ENCODE peak calls at places on chromosome 2, in seven cellular contexts. One of them, this sample, is unnamed. For H3K4me1, the result is how much of the 10 kb centered on the place peaks cover.

GRCh38 chr2:45653584-45653983 is 2.1 kb downstream of the PRKCE start:
- DNase-seq in foreskin keratinocyte: no peak
- DNase-seq in ovary: no peak
- DNase-seq in MM.1S: no peak
- DNase-seq in left lung: no peak
- DNase-seq in NT2/D1: no peak
- DNase-seq in heart left ventricle: no peak
- DNase-seq in this sample: no peak

GRCh38 chr2:198517961-198518360 is 713.6 kb downstream of the PLCL1 start:
- DNase-seq in foreskin keratinocyte: peak
- DNase-seq in ovary: no peak
- DNase-seq in MM.1S: no peak
- DNase-seq in left lung: no peak
- DNase-seq in NT2/D1: no peak
- DNase-seq in heart left ventricle: no peak
- DNase-seq in this sample: no peak

GRCh38 chr2:62281661-62282060 is 85.7 kb downstream of the B3GNT2 start:
- DNase-seq in foreskin keratinocyte: no peak
- DNase-seq in ovary: no peak
- DNase-seq in MM.1S: no peak
- DNase-seq in left lung: no peak
- DNase-seq in NT2/D1: no peak
- DNase-seq in heart left ventricle: no peak
- DNase-seq in this sample: no peak

GRCh38 chr2:108325756-108326155 is 37.1 kb downstream of the SULT1C2 start:
- DNase-seq in foreskin keratinocyte: peak
- DNase-seq in ovary: no peak
- DNase-seq in MM.1S: no peak
- DNase-seq in left lung: no peak
- DNase-seq in NT2/D1: no peak
- DNase-seq in heart left ventricle: no peak
- DNase-seq in this sample: no peak

GRCh38 chr2:102826904-102827303 is 65.1 kb downstream of the TMEM182 start:
- DNase-seq in foreskin keratinocyte: no peak
- DNase-seq in ovary: no peak
- DNase-seq in MM.1S: no peak
- DNase-seq in left lung: no peak
- DNase-seq in NT2/D1: no peak
- DNase-seq in heart left ventricle: peak
- DNase-seq in this sample: no peak

GRCh38 chr2:42199002-42199401 is 29.8 kb downstream of the EML4 start:
- DNase-seq in foreskin keratinocyte: no peak
- DNase-seq in ovary: no peak
- DNase-seq in MM.1S: no peak
- DNase-seq in left lung: no peak
- DNase-seq in NT2/D1: no peak
- DNase-seq in heart left ventricle: no peak
- DNase-seq in this sample: no peak

GRCh38 chr2:106161938-106162814 is 31.9 kb downstream of the UXS1 start:
- DNase-seq in foreskin keratinocyte: peak
- DNase-seq in ovary: no peak
- DNase-seq in MM.1S: no peak
- DNase-seq in left lung: peak
- DNase-seq in NT2/D1: no peak
- DNase-seq in heart left ventricle: no peak
- DNase-seq in this sample: no peak

GRCh38 chr2:239112127-239112774 is 264.4 kb downstream of the TWIST2 start:
- DNase-seq in foreskin keratinocyte: no peak
- DNase-seq in ovary: no peak
- DNase-seq in MM.1S: no peak
- DNase-seq in left lung: no peak
- DNase-seq in NT2/D1: no peak
- DNase-seq in heart left ventricle: no peak
- DNase-seq in this sample: no peak

GRCh38 chr2:109523121-109523520 is 90.6 kb downstream of the SEPTIN10 start:
- DNase-seq in foreskin keratinocyte: no peak
- DNase-seq in ovary: no peak
- DNase-seq in MM.1S: no peak
- DNase-seq in left lung: no peak
- DNase-seq in NT2/D1: no peak
- DNase-seq in heart left ventricle: no peak
- DNase-seq in this sample: no peak

GRCh38 chr2:3282056-3282998 is 95.3 kb downstream of the EIPR1 start:
- DNase-seq in foreskin keratinocyte: no peak
- DNase-seq in ovary: no peak
- DNase-seq in MM.1S: no peak
- DNase-seq in left lung: no peak
- DNase-seq in NT2/D1: no peak
- DNase-seq in heart left ventricle: peak
- DNase-seq in this sample: no peak

GRCh38 chr2:80153151-80153550 is 151.4 kb downstream of the LRRTM1 start:
- DNase-seq in foreskin keratinocyte: no peak
- DNase-seq in ovary: no peak
- DNase-seq in MM.1S: no peak
- DNase-seq in left lung: no peak
- DNase-seq in NT2/D1: no peak
- DNase-seq in heart left ventricle: no peak
- DNase-seq in this sample: no peak

GRCh38 chr2:227450921-227451654 is 20.9 kb upstream of the AGFG1 start:
- DNase-seq in foreskin keratinocyte: no peak
- DNase-seq in ovary: no peak
- DNase-seq in MM.1S: no peak
- DNase-seq in left lung: no peak
- DNase-seq in NT2/D1: no peak
- DNase-seq in heart left ventricle: no peak
- DNase-seq in this sample: no peak

GRCh38 chr2:232013701-232014353 is 52.3 kb downstream of the DIS3L2 start:
- DNase-seq in foreskin keratinocyte: peak
- DNase-seq in ovary: no peak
- DNase-seq in MM.1S: peak
- DNase-seq in left lung: no peak
- DNase-seq in NT2/D1: no peak
- DNase-seq in heart left ventricle: no peak
- DNase-seq in this sample: no peak

GRCh38 chr2:178449700-178450573 is 1.0 kb downstream of the PRKRA start:
- DNase-seq in foreskin keratinocyte: peak
- DNase-seq in ovary: no peak
- DNase-seq in MM.1S: peak
- DNase-seq in left lung: no peak
- DNase-seq in NT2/D1: no peak
- DNase-seq in heart left ventricle: no peak
- DNase-seq in this sample: no peak

GRCh38 chr2:237118025-237118424 is 32.3 kb downstream of the COPS8 start:
- DNase-seq in foreskin keratinocyte: peak
- DNase-seq in ovary: no peak
- DNase-seq in MM.1S: no peak
- DNase-seq in left lung: no peak
- DNase-seq in NT2/D1: no peak
- DNase-seq in heart left ventricle: no peak
- DNase-seq in this sample: no peak

GRCh38 chr2:134124047-134124753 is 129.7 kb upstream of the MGAT5 start:
- DNase-seq in foreskin keratinocyte: no peak
- DNase-seq in ovary: no peak
- DNase-seq in MM.1S: no peak
- DNase-seq in left lung: no peak
- DNase-seq in NT2/D1: no peak
- DNase-seq in heart left ventricle: no peak
- DNase-seq in this sample: no peak

GRCh38 chr2:68558576-68558975 is 84.8 kb upstream of the PROKR1 start:
- DNase-seq in foreskin keratinocyte: no peak
- DNase-seq in ovary: no peak
- DNase-seq in MM.1S: no peak
- DNase-seq in left lung: no peak
- DNase-seq in NT2/D1: no peak
- DNase-seq in heart left ventricle: no peak
- DNase-seq in this sample: no peak

GRCh38 chr2:120682654-120683053 is 53.0 kb upstream of the GLI2 start:
- DNase-seq in foreskin keratinocyte: no peak
- DNase-seq in ovary: no peak
- DNase-seq in MM.1S: no peak
- DNase-seq in left lung: no peak
- DNase-seq in NT2/D1: no peak
- DNase-seq in heart left ventricle: no peak
- DNase-seq in this sample: no peak

GRCh38 chr2:186065491-186065890 is 326.9 kb downstream of the FSIP2 start:
- DNase-seq in foreskin keratinocyte: peak
- DNase-seq in ovary: no peak
- DNase-seq in MM.1S: no peak
- DNase-seq in left lung: no peak
- DNase-seq in NT2/D1: no peak
- DNase-seq in heart left ventricle: no peak
- DNase-seq in this sample: no peak

GRCh38 chr2:88669371-88670214 is 21.9 kb upstream of the RPIA start:
- DNase-seq in foreskin keratinocyte: peak
- DNase-seq in ovary: no peak
- DNase-seq in MM.1S: peak
- DNase-seq in left lung: no peak
- DNase-seq in NT2/D1: no peak
- DNase-seq in heart left ventricle: no peak
- DNase-seq in this sample: no peak

GRCh38 chr2:119463990-119464389 is 32.3 kb downstream of the TMEM37 start:
- DNase-seq in foreskin keratinocyte: no peak
- DNase-seq in ovary: no peak
- DNase-seq in MM.1S: no peak
- DNase-seq in left lung: no peak
- DNase-seq in NT2/D1: no peak
- DNase-seq in heart left ventricle: peak
- DNase-seq in this sample: no peak

GRCh38 chr2:236352761-236353593 is 88.8 kb upstream of the ASB18 start:
- DNase-seq in foreskin keratinocyte: peak
- DNase-seq in ovary: peak
- DNase-seq in MM.1S: peak
- DNase-seq in left lung: no peak
- DNase-seq in NT2/D1: no peak
- DNase-seq in heart left ventricle: no peak
- DNase-seq in this sample: no peak

GRCh38 chr2:188293601-188294482 is 2.2 kb downstream of the GULP1 start:
- DNase-seq in foreskin keratinocyte: peak
- DNase-seq in ovary: peak
- DNase-seq in MM.1S: no peak
- DNase-seq in left lung: peak
- DNase-seq in NT2/D1: no peak
- DNase-seq in heart left ventricle: peak
- DNase-seq in this sample: no peak
- H3K4me1 ChIP-seq in foreskin keratinocyte: under half
- H3K4me1 ChIP-seq in ovary: under half
- H3K4me1 ChIP-seq in MM.1S: under half
- H3K4me1 ChIP-seq in left lung: under half
- H3K4me1 ChIP-seq in NT2/D1: under half
- H3K4me1 ChIP-seq in heart left ventricle: under half
- H3K4me1 ChIP-seq in this sample: under half

GRCh38 chr2:183026424-183026823 is 11.8 kb downstream of the NCKAP1 start:
- DNase-seq in foreskin keratinocyte: no peak
- DNase-seq in ovary: no peak
- DNase-seq in MM.1S: no peak
- DNase-seq in left lung: no peak
- DNase-seq in NT2/D1: no peak
- DNase-seq in heart left ventricle: no peak
- DNase-seq in this sample: no peak
- H3K4me1 ChIP-seq in foreskin keratinocyte: under half
- H3K4me1 ChIP-seq in ovary: under half
- H3K4me1 ChIP-seq in MM.1S: under half
- H3K4me1 ChIP-seq in left lung: under half
- H3K4me1 ChIP-seq in NT2/D1: under half
- H3K4me1 ChIP-seq in heart left ventricle: half or more
- H3K4me1 ChIP-seq in this sample: under half

GRCh38 chr2:200699310-200699709 is 112.4 kb upstream of the BZW1 start:
- DNase-seq in foreskin keratinocyte: no peak
- DNase-seq in ovary: no peak
- DNase-seq in MM.1S: no peak
- DNase-seq in left lung: no peak
- DNase-seq in NT2/D1: no peak
- DNase-seq in heart left ventricle: no peak
- DNase-seq in this sample: no peak
- H3K4me1 ChIP-seq in foreskin keratinocyte: under half
- H3K4me1 ChIP-seq in ovary: under half
- H3K4me1 ChIP-seq in MM.1S: under half
- H3K4me1 ChIP-seq in left lung: under half
- H3K4me1 ChIP-seq in NT2/D1: under half
- H3K4me1 ChIP-seq in heart left ventricle: under half
- H3K4me1 ChIP-seq in this sample: under half

DNA sequence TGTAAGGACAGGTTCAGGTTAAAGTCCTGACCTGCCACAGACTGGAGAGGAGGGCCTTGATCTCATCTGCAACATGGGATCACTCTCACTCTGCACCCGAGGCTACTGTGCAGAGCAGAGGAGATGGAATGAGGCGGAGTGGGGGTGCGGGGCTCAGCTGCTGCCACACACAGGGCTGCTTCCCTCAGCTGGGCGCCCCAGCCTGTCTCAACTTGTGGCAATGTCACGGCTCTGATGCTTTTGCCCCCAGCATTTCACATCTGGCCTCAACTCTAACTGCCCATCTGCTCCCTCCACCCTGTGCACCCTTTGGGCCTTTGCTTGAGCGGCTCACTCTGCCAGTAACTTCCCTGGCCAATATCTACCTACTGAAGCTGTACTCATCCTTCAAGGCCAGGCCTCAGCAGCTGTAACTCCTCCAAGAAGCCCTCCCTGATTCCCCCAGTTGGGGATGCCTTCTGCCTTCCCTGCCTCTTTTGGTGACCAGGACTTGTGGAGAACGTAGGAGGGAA is 70.3 kb downstream of the POLR1A start:
- DNase-seq in foreskin keratinocyte: peak
- DNase-seq in ovary: no peak
- DNase-seq in MM.1S: peak
- DNase-seq in left lung: peak
- DNase-seq in NT2/D1: no peak
- DNase-seq in heart left ventricle: no peak
- DNase-seq in this sample: no peak
- H3K4me1 ChIP-seq in foreskin keratinocyte: under half
- H3K4me1 ChIP-seq in ovary: under half
- H3K4me1 ChIP-seq in MM.1S: under half
- H3K4me1 ChIP-seq in left lung: under half
- H3K4me1 ChIP-seq in NT2/D1: under half
- H3K4me1 ChIP-seq in heart left ventricle: under half
- H3K4me1 ChIP-seq in this sample: under half

DNA sequence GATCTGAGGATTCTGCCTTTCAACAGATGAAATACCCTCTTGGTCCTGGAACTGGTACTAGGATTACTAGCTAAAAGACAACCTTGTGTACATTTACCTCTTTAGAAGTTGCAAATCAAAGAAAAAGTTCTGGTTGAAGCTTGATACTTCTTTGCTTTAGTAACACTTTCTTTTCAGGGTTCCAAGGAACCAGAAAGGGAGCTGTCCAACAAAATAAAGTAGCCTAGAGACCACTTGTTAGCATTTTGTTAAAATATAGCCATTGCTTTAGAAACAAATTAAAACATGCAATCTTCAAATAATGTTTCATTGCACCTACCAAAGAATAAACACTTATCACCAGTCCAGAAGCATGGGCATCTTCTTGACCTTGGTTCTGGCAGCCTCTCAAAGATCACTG is 117.9 kb upstream of the MAP3K20 start:
- DNase-seq in foreskin keratinocyte: no peak
- DNase-seq in ovary: no peak
- DNase-seq in MM.1S: no peak
- DNase-seq in left lung: no peak
- DNase-seq in NT2/D1: no peak
- DNase-seq in heart left ventricle: no peak
- DNase-seq in this sample: no peak
- H3K4me1 ChIP-seq in foreskin keratinocyte: under half
- H3K4me1 ChIP-seq in ovary: under half
- H3K4me1 ChIP-seq in MM.1S: under half
- H3K4me1 ChIP-seq in left lung: under half
- H3K4me1 ChIP-seq in NT2/D1: under half
- H3K4me1 ChIP-seq in heart left ventricle: under half
- H3K4me1 ChIP-seq in this sample: under half